ENCODE peak calls at places on chromosomes 3 and 15, in four cellular contexts. H is PC-3, G is right lobe of liver, W is vagina. V is an unnamed sample.

GRCh38 chr15:41031232-41032078 is 78.2 kb downstream of the CHAC1 start:
- DNase-seq in H (no peak), G (no peak), W (no peak), V (no peak)

GRCh38 chr15:101128191-101128590 is 123.7 kb downstream of the CHSY1 start:
- DNase-seq in H (peak), G (no peak), W (no peak), V (no peak)

GRCh38 chr15:60179786-60180391 is 175.8 kb downstream of the FOXB1 start:
- DNase-seq in H (peak), G (no peak), W (no peak), V (no peak)

GRCh38 chr3:116179091-116179490 is 266.2 kb downstream of the LSAMP start:
- DNase-seq in H (no peak), G (no peak), W (no peak), V (no peak)

GRCh38 chr15:50137893-50138292 is 18.9 kb upstream of the ATP8B4 start:
- DNase-seq in H (no peak), G (no peak), W (no peak), V (no peak)

GRCh38 chr3:46239301-46239938 is 2.8 kb upstream of the CCR3 start:
- DNase-seq in H (peak), G (no peak), W (no peak), V (no peak)

GRCh38 chr15:61479601-61480000 is 250.5 kb upstream of the RORA start:
- DNase-seq in H (peak), G (no peak), W (no peak), V (no peak)

GRCh38 chr3:48476426-48477053 is 27.4 kb downstream of the SHISA5 start:
- DNase-seq in H (no peak), G (no peak), W (no peak), V (no peak)

GRCh38 chr3:161914703-161915102 is 418.1 kb downstream of the OTOL1 start:
- DNase-seq in H (peak), G (no peak), W (no peak), V (no peak)

GRCh38 chr3:51696954-51697353 is 9.9 kb upstream of the GRM2 start:
- DNase-seq in H (no peak), G (no peak), W (no peak), V (no peak)

GRCh38 chr3:50450135-50450911 is 53.1 kb downstream of the CACNA2D2 start:
- DNase-seq in H (no peak), G (peak), W (no peak), V (peak)

GRCh38 chr3:192819001-192819569 is 91.7 kb upstream of the FGF12 start:
- DNase-seq in H (peak), G (no peak), W (no peak), V (no peak)

GRCh38 chr3:126473292-126474168 is 2.2 kb downstream of the ZXDC start:
- DNase-seq in H (peak), G (peak), W (no peak), V (peak)

GRCh38 chr3:119175869-119176756 is 2.7 kb downstream of the UPK1B start:
- DNase-seq in H (peak), G (no peak), W (no peak), V (peak)

GRCh38 chr3:177191108-177191779 is 6.0 kb downstream of the TBL1XR1 start:
- DNase-seq in H (no peak), G (no peak), W (no peak), V (no peak)

GRCh38 chr3:106421928-106422327 is 553.1 kb upstream of the CBLB start:
- DNase-seq in H (peak), G (no peak), W (no peak), V (no peak)

GRCh38 chr3:120678331-120678845 is 3.7 kb downstream of the HGD start:
- DNase-seq in H (peak), G (peak), W (no peak), V (no peak)

GRCh38 chr3:161284989-161285388 is 63.9 kb downstream of the NMD3 start:
- DNase-seq in H (no peak), G (no peak), W (no peak), V (no peak)

GRCh38 chr3:124558898-124559649 is 171.2 kb upstream of the UMPS start:
- DNase-seq in H (peak), G (peak), W (no peak), V (peak)

GRCh38 chr3:146156801-146157310 is 4.1 kb downstream of the PLOD2 start:
- DNase-seq in H (peak), G (no peak), W (no peak), V (no peak)

GRCh38 chr3:156433910-156434309 is 121.0 kb downstream of the SSR3 start:
- DNase-seq in H (no peak), G (no peak), W (no peak), V (no peak)

GRCh38 chr3:151156618-151157216 is 46.3 kb downstream of the GPR171 start:
- DNase-seq in H (peak), G (no peak), W (no peak), V (no peak)

GRCh38 chr15:77759896-77760592 is 127.3 kb upstream of the LINGO1 start:
- DNase-seq in H (no peak), G (no peak), W (no peak), V (no peak)

GRCh38 chr3:39065197-39065596 is 13.4 kb downstream of the WDR48 start:
- DNase-seq in H (peak), G (no peak), W (no peak), V (no peak)

GRCh38 chr15:31975446-31976229 is 54.7 kb upstream of the CHRNA7 start:
- DNase-seq in H (peak), G (no peak), W (no peak), V (peak)

DNA sequence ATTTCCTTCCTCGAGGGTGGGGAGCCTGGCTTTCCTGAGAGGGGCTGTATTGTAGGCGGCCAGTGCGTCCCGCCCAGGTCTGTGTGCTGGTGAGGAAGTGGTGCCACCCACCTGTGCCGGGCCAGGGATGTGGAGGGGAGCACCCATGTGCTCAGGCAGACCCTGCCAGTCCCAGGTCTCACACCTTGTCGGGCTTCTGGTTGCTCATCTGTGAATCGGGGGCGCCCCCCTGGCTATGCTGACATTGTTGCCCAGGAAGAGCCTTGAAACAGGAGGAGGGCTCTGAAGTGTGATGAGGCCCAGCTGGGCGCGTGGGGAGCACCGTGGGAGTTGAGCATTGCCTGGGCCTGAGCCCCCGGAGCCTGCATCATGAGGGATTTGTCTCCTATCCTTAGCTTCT is 4.8 kb downstream of the FBLN2 start:
- DNase-seq in H (no peak), G (no peak), W (no peak), V (no peak)
- H3K4me3 ChIP-seq in H (no peak), G (no peak), W (no peak), V (no peak)

GRCh38 chr3:110938629-110939028 is 133.0 kb upstream of the NECTIN3 start:
- DNase-seq in H (no peak), G (no peak), W (no peak), V (no peak)

GRCh38 chr3:110944782-110945181 is 126.8 kb upstream of the NECTIN3 start:
- DNase-seq in H (no peak), G (no peak), W (no peak), V (no peak)

DNA sequence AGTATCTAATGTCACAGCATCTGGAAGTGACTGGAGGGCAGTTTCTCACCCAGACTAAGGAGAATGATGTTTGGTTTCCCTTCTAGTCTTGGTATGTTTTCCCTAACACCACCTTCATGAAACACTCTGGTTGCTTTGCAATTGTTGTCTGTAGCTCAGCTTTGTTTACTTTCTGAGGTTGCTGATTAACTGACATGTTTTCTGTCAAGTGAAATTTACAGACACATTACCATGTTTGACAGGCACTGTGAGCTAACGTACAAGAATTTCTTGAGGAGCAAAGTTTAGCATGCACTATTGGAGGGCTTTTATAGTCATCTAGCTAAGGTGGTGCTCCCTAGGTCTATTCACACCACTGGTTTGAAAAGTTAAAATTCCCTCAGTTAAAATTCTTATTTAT is 131.5 kb upstream of the NECTIN3 start:
- DNase-seq in H (no peak), G (no peak), W (no peak), V (no peak)
- TF ChIP-seq CTCF in H (no peak), G (no peak), W (no peak), V (no peak)

GRCh38 chr3:112486811-112487505 is 12.3 kb downstream of the BTLA start:
- DNase-seq in H (no peak), G (no peak), W (no peak), V (no peak)

GRCh38 chr3:112491373-112491772 is 7.9 kb downstream of the BTLA start:
- DNase-seq in H (no peak), G (no peak), W (no peak), V (no peak)

GRCh38 chr3:112489674-112490479 is 9.4 kb downstream of the BTLA start:
- DNase-seq in H (no peak), G (no peak), W (no peak), V (no peak)

GRCh38 chr3:112496368-112497067 is 2.8 kb downstream of the BTLA start:
- DNase-seq in H (no peak), G (no peak), W (no peak), V (no peak)

GRCh38 chr3:112492124-112492523 is 7.1 kb downstream of the BTLA start:
- DNase-seq in H (no peak), G (no peak), W (no peak), V (no peak)
- H3K4me3 ChIP-seq in H (no peak), G (no peak), W (no peak), V (no peak)

GRCh38 chr3:194183271-194183670 is 47.3 kb downstream of the HES1 start:
- DNase-seq in H (no peak), G (no peak), W (no peak), V (no peak)

GRCh38 chr3:194189243-194189791 is 53.4 kb downstream of the HES1 start:
- DNase-seq in H (no peak), G (no peak), W (no peak), V (no peak)

GRCh38 chr3:194185225-194185624 is 49.3 kb downstream of the HES1 start:
- DNase-seq in H (no peak), G (no peak), W (no peak), V (no peak)

GRCh38 chr3:194184265-194184751 is 48.4 kb downstream of the HES1 start:
- DNase-seq in H (peak), G (no peak), W (no peak), V (no peak)

GRCh38 chr3:194187543-194187942 is 51.6 kb downstream of the HES1 start:
- DNase-seq in H (no peak), G (no peak), W (no peak), V (no peak)
- TF ChIP-seq CTCF in H (no peak), G (no peak), W (no peak), V (no peak)

DNA sequence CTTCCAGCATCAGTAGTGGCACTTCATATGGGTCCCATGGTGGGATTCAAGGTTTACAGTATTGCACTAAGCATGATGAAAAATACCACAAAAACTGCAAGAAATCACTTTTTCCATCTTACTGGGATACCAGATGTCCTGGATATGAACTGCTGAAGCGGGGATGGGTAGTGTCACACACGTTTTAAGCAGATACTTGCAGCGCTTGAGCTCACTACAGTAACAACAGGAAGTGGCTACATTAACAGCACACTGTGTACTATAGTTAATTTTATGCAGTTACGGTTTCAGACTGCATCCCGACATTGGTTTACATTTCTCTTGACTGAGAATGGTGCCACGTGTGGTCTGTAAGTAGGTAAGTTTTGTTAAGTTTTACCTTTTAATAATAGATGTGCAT is 3.5 kb upstream of the ISG20 start:
- DNase-seq in H (no peak), G (no peak), W (no peak), V (peak)
- H3K4me3 ChIP-seq in H (no peak), G (no peak), W (no peak), V (no peak)

GRCh38 chr3:101995371-101996046 is 146.2 kb downstream of the NFKBIZ start:
- DNase-seq in H (peak), G (no peak), W (no peak), V (no peak)
- TF ChIP-seq CTCF in H (no peak), G (no peak), W (no peak), V (no peak)

GRCh38 chr3:159989973-159990846 is 1.6 kb downstream of the IL12A start:
- DNase-seq in H (no peak), G (no peak), W (no peak), V (no peak)
- H3K4me3 ChIP-seq in H (peak), G (no peak), W (no peak), V (no peak)

GRCh38 chr15:56215769-56216168 is 27.9 kb downstream of the RFX7 start:
- DNase-seq in H (no peak), G (no peak), W (no peak), V (no peak)
- TF ChIP-seq CTCF in H (no peak), G (no peak), W (no peak), V (no peak)

DNA sequence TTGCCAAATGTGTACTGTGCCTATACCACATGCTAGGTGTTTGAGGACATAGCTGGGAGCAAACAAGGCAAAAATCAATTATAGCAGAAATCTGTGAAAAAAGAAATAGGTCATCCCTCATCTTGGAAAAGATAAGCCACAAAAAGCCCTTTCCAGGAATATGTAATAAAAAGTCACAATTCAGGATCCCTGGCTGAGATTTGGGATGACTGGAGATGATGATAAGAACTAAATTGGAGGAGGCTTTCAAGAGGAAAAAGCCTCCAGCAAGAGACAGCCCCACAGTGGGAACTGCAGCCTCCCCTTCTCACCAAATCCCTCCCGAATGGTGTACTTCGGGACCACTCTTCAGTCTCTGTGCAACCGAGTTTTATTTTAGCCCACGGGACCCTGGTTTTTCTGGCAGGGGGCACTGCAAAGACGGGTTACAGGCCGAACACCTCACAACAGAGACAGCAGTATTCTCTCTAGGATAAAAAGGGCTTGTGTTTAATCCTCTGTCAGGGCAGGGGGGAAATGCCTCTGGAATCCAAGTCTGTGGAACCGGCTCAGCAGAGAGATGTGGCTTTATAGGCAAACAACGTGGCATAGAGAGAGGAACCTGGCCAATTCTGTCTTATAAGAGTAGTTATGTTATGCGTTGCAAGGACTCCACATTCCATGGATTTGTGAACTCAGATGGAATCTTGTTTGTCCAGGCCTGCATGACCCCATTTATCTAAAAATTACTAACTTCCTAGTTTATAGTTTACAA is 1.2 kb upstream of the LMCD1 start:
- DNase-seq in H (peak), G (no peak), W (no peak), V (no peak)
- H3K4me3 ChIP-seq in H (peak), G (no peak), W (peak), V (no peak)